ENCODE peak calls at places on chromosomes 4 and X, in ten cellular contexts. T is amygdala; V is GM23248; W is naive thymus-derived CD4-positive, alpha-beta T cell; F is T-cell; A is stimulated activated CD8-positive, alpha-beta memory T cell treated with anti-CD3 and anti-CD28 coated beads, Interleukin-2, amount 100 ng/mL, for 1 hour; G is colonic mucosa; E is epithelial cell of esophagus; P is B cell; B is activated CD4-positive, alpha-beta T cell treated with anti-CD3 and anti-CD28 coated beads, Interleukin-2, amount 50 U/mL, for 1 hour. J is an unnamed sample.

GRCh38 chrX:23902419-23902818 is 5.3 kb downstream of the APOO start:
- DNase-seq in F (no peak), T (no peak), W (peak; percentile 41), V (peak; percentile 72), A (no peak), B (no peak), G (no peak), E (peak; percentile 68), P (no peak), J (no peak)

GRCh38 chr4:73704314-73705055 is 35.9 kb upstream of the CXCL8 start:
- DNase-seq in A (no peak), E (peak; percentile 99), W (no peak), B (no peak), F (no peak), T (no peak), P (no peak), G (peak; percentile 46), V (peak; percentile 100), J (no peak)

GRCh38 chrX:136262812-136263315 is 11.7 kb upstream of the MAP7D3 start:
- DNase-seq in P (no peak), V (no peak), E (no peak), F (no peak), W (no peak), G (no peak), B (no peak), A (no peak), T (no peak), J (no peak)

GRCh38 chrX:140764401-140764919 is 54.9 kb downstream of the LINC00632 start:
- DNase-seq in W (no peak), F (peak; percentile 1), G (no peak), T (no peak), P (no peak), V (peak; percentile 80), B (peak; percentile 0), A (no peak), E (peak; percentile 9), J (no peak)

GRCh38 chr4:78951862-78952472 is 12.7 kb upstream of the PAQR3 start:
- DNase-seq in T (peak; percentile 8), E (peak; percentile 54), A (no peak), B (peak; percentile 14), P (peak; percentile 16), F (peak; percentile 2), W (peak; percentile 43), V (peak; percentile 67), G (no peak), J (no peak)

GRCh38 chrX:155745792-155746191 is 133.0 kb upstream of the TMLHE start:
- DNase-seq in V (peak; percentile 44), P (no peak), E (peak; percentile 75), A (no peak), B (no peak), T (no peak), F (no peak), W (no peak), G (peak; percentile 75), J (no peak)

GRCh38 chrX:134520860-134521390 is 61.0 kb downstream of the HPRT1 start:
- DNase-seq in F (no peak), A (no peak), B (no peak), W (no peak), E (peak; percentile 62), G (peak; percentile 27), V (peak; percentile 65), P (no peak), T (no peak), J (peak; percentile 39)

GRCh38 chr4:75630174-75630931 is at the start of gene CDKL2:
- DNase-seq in A (peak; percentile 87), V (peak; percentile 53), W (peak; percentile 92), G (peak; percentile 97), P (peak; percentile 94), B (peak; percentile 93), T (peak; percentile 64), E (peak; percentile 89), F (peak; percentile 86), J (peak; percentile 68)

GRCh38 chr4:139540637-139541036 is 15.4 kb downstream of the SETD7 start:
- DNase-seq in F (no peak), A (no peak), G (no peak), B (no peak), W (no peak), T (no peak), V (peak; percentile 63), E (no peak), P (no peak), J (no peak)

GRCh38 chrX:154732421-154733071 is 18.3 kb downstream of the GAB3 start:
- DNase-seq in P (no peak), T (no peak), G (no peak), F (no peak), W (no peak), B (no peak), V (peak; percentile 64), E (peak; percentile 46), A (no peak), J (no peak)

GRCh38 chrX:71996826-71997225 is 86.2 kb downstream of the NHSL2 start:
- DNase-seq in T (no peak), W (no peak), P (no peak), A (no peak), E (peak; percentile 29), G (no peak), V (peak; percentile 46), B (no peak), F (no peak), J (peak; percentile 90)

GRCh38 chrX:15816453-15816838 is 26.2 kb downstream of the ZRSR2 start:
- DNase-seq in P (no peak), B (no peak), W (no peak), A (no peak), G (no peak), F (no peak), V (peak; percentile 5), E (no peak), T (no peak), J (no peak)

GRCh38 chrX:98405376-98405775 is 1521.7 kb downstream of the RPA4 start:
- DNase-seq in E (peak; percentile 23), A (no peak), P (no peak), V (no peak), W (no peak), F (no peak), B (no peak), T (no peak), G (no peak), J (no peak)

GRCh38 chr4:42466285-42466684 is 69.0 kb downstream of the SHISA3 start:
- DNase-seq in W (no peak), V (no peak), P (no peak), T (no peak), A (no peak), E (no peak), F (no peak), G (no peak), B (no peak), J (no peak)

GRCh38 chrX:33285550-33285949 is 74.2 kb upstream of the DMD start:
- DNase-seq in P (no peak), A (no peak), F (no peak), B (no peak), E (peak; percentile 59), W (no peak), G (no peak), V (no peak), T (no peak), J (no peak)

GRCh38 chr4:20916106-20916505 is 215.8 kb downstream of the PACRGL start:
- DNase-seq in F (peak; percentile 4), W (peak; percentile 1), P (no peak), E (no peak), A (no peak), B (no peak), G (peak; percentile 19), T (no peak), V (no peak), J (no peak)

GRCh38 chr4:166044871-166045270 is 171.8 kb downstream of the TLL1 start:
- DNase-seq in P (no peak), T (no peak), G (no peak), W (no peak), F (no peak), B (no peak), E (peak; percentile 69), V (no peak), A (no peak), J (no peak)

GRCh38 chr4:100420571-100420970 is 97.3 kb downstream of the EMCN start:
- DNase-seq in W (no peak), B (no peak), P (no peak), A (no peak), G (no peak), T (no peak), E (peak; percentile 25), F (no peak), V (peak; percentile 49), J (no peak)

GRCh38 chr4:82761249-82761648 is 37.3 kb downstream of the SCD5 start:
- DNase-seq in G (no peak), W (no peak), B (no peak), T (no peak), F (no peak), P (no peak), A (no peak), E (no peak), V (peak; percentile 37), J (no peak)

GRCh38 chrX:39592776-39593175 is 505.0 kb downstream of the BCOR start:
- DNase-seq in T (no peak), F (no peak), W (no peak), V (peak; percentile 56), A (no peak), P (no peak), B (no peak), G (no peak), E (peak; percentile 23), J (no peak)

GRCh38 chrX:110146521-110146920 is 143.6 kb downstream of the TMEM164 start:
- DNase-seq in V (peak; percentile 47), G (peak; percentile 62), P (peak; percentile 27), F (no peak), E (peak; percentile 45), B (no peak), T (no peak), W (peak; percentile 33), A (no peak), J (peak; percentile 18)

GRCh38 chr4:147924604-147925412 is 192.9 kb downstream of the ARHGAP10 start:
- DNase-seq in B (no peak), P (no peak), A (no peak), G (peak; percentile 42), V (peak; percentile 30), F (no peak), E (peak; percentile 39), W (no peak), T (peak; percentile 10), J (no peak)

GRCh38 chr4:151604238-151604637 is 156.6 kb downstream of the GATB start:
- DNase-seq in G (no peak), E (peak; percentile 21), W (no peak), A (no peak), V (peak; percentile 57), F (no peak), T (no peak), P (no peak), B (no peak), J (no peak)

GRCh38 chr4:45155081-45155777 is 428.9 kb upstream of the GNPDA2 start:
- DNase-seq in T (no peak), F (no peak), E (peak; percentile 17), P (no peak), B (no peak), V (peak; percentile 5), G (no peak), W (no peak), A (no peak), J (no peak)

GRCh38 chrX:120549483-120550452 is 11.0 kb downstream of the CUL4B start:
- DNase-seq in T (no peak), P (no peak), A (no peak), B (no peak), W (no peak), E (peak; percentile 86), V (peak; percentile 85), G (no peak), F (no peak), J (no peak)

GRCh38 chr4:175411251-175411650 is 400.8 kb downstream of the GPM6A start:
- DNase-seq in G (no peak), F (no peak), V (peak; percentile 30), B (no peak), A (no peak), T (no peak), E (no peak), W (no peak), P (no peak), J (no peak)

GRCh38 chr4:156888762-156889161 is 82.8 kb downstream of the PDGFC start:
- DNase-seq in A (no peak), F (no peak), E (peak; percentile 88), W (no peak), V (peak; percentile 94), T (no peak), B (no peak), P (no peak), G (no peak), J (no peak)

GRCh38 chrX:42246814-42247213 is 323.5 kb upstream of the CASK start:
- DNase-seq in F (no peak), T (no peak), W (no peak), V (peak; percentile 1), B (no peak), E (peak; percentile 36), G (no peak), P (no peak), A (no peak), J (no peak)